ENCODE peak calls at places on chromosomes 13 and 19, in six cellular contexts. U is stomach, S is ovary, W is HepG2, T is suprapubic skin, Q is upper lobe of left lung. I is an unnamed sample.

GRCh38 chr19:9971341-9971897 is 35.1 kb upstream of the OLFM2 start:
- DNase-seq in U (no peak), S (no peak), W (no peak), T (no peak), Q (no peak), I (no peak)

GRCh38 chr13:107835339-107836018 is 379.9 kb downstream of the LIG4 start:
- DNase-seq in U (no peak), S (no peak), W (no peak), T (no peak), Q (no peak), I (no peak)

GRCh38 chr13:100954430-100955361 is 280.1 kb upstream of the TMTC4 start:
- DNase-seq in U (no peak), S (no peak), W (no peak), T (no peak), Q (no peak), I (no peak)

GRCh38 chr13:106625578-106625977 is 57.6 kb upstream of the ARGLU1 start:
- DNase-seq in U (no peak), S (no peak), W (no peak), T (no peak), Q (no peak), I (no peak)

GRCh38 chr19:55552620-55553019 is 7.3 kb upstream of the SBK3 start:
- DNase-seq in U (no peak), S (no peak), W (peak; percentile 43), T (no peak), Q (no peak), I (no peak)

GRCh38 chr19:10516064-10516385 is 1.2 kb downstream of the S1PR5 start:
- DNase-seq in U (no peak), S (no peak), W (no peak), T (no peak), Q (no peak), I (no peak)

GRCh38 chr13:106083620-106084350 is 451.7 kb downstream of the EFNB2 start:
- DNase-seq in U (peak; percentile 41), S (no peak), W (peak; percentile 6), T (no peak), Q (no peak), I (no peak)

GRCh38 chr13:43146400-43146799 is 123.0 kb downstream of the DNAJC15 start:
- DNase-seq in U (no peak), S (no peak), W (no peak), T (no peak), Q (no peak), I (no peak)

GRCh38 chr13:53013113-53013512 is 15.5 kb upstream of the OLFM4 start:
- DNase-seq in U (no peak), S (no peak), W (no peak), T (no peak), Q (no peak), I (no peak)

GRCh38 chr19:4455742-4456565 is 1.6 kb downstream of the UBXN6 start:
- DNase-seq in U (no peak), S (peak; percentile 92), W (peak; percentile 25), T (peak; percentile 71), Q (no peak), I (no peak)

GRCh38 chr13:73168993-73169401 is 110.2 kb downstream of the KLF5 start:
- DNase-seq in U (peak; percentile 29), S (no peak), W (no peak), T (no peak), Q (no peak), I (no peak)

GRCh38 chr19:8210660-8211101 is 1.5 kb downstream of the CERS4 start:
- DNase-seq in U (no peak), S (no peak), W (no peak), T (no peak), Q (no peak), I (no peak)

GRCh38 chr19:35271546-35271945 is 2.8 kb downstream of the USF2 start:
- DNase-seq in U (no peak), S (no peak), W (no peak), T (no peak), Q (no peak), I (no peak)

GRCh38 chr19:47098608-47099007 is 15.0 kb downstream of the ZC3H4 start:
- DNase-seq in U (no peak), S (no peak), W (no peak), T (no peak), Q (no peak), I (no peak)
- TF ChIP-seq EP300 in U (no peak), S (no peak), W (no peak), T (no peak), Q (no peak), I (no peak)

DNA sequence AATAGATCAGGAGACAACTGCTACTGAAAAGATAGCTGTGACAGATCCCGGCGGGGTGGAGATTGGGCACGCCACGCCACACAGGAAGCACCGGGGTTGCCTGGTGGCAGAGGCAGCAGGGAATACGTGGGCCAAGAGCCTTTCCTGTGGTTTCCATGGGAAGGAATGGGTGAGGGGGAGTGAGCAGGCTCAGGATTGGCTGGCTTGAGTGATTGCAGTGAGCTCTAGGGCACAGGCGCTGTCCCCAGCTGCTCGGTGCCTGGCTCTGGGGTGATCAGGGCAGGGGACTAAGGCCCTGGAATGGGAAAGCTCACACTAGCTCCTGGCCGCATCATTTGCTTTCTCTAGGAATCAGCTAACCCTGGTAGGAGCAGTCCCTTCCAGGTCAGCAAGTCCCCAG is 166.1 kb downstream of the USP12 start:
- DNase-seq in U (no peak), S (no peak), W (no peak), T (no peak), Q (no peak), I (no peak)
- H3K27ac ChIP-seq in U (no peak overlapping the region), S (no peak overlapping the region), W (no peak overlapping the region), T (no peak overlapping the region), Q (no peak overlapping the region), I (peak overlapping the region; percentile 79)

GRCh38 chr13:95915102-95915501 is 138.1 kb downstream of the UGGT2 start:
- DNase-seq in U (no peak), S (no peak), W (no peak), T (no peak), Q (no peak), I (no peak)
- TF ChIP-seq EP300 in U (no peak), S (no peak), W (no peak), T (no peak), Q (no peak), I (no peak)

GRCh38 chr13:110326263-110326904 is 19.3 kb downstream of the COL4A2 start:
- DNase-seq in U (no peak), S (no peak), W (no peak), T (no peak), Q (no peak), I (no peak)
- H3K27ac ChIP-seq in U (no peak overlapping the region), S (no peak overlapping the region), W (no peak overlapping the region), T (no peak overlapping the region), Q (peak overlapping the region; percentile 32), I (peak overlapping the region; percentile 79)

GRCh38 chr19:38545596-38545995 is 72.2 kb downstream of the MAP4K1 start:
- DNase-seq in U (no peak), S (no peak), W (no peak), T (no peak), Q (no peak), I (no peak)

GRCh38 chr19:38543286-38543806 is 74.4 kb downstream of the MAP4K1 start:
- DNase-seq in U (no peak), S (no peak), W (no peak), T (no peak), Q (no peak), I (no peak)

GRCh38 chr19:38542040-38542439 is 75.7 kb downstream of the MAP4K1 start:
- DNase-seq in U (no peak), S (no peak), W (no peak), T (no peak), Q (no peak), I (no peak)

GRCh38 chr19:38544569-38545315 is 73.0 kb downstream of the MAP4K1 start:
- DNase-seq in U (no peak), S (no peak), W (no peak), T (no peak), Q (no peak), I (no peak)

DNA sequence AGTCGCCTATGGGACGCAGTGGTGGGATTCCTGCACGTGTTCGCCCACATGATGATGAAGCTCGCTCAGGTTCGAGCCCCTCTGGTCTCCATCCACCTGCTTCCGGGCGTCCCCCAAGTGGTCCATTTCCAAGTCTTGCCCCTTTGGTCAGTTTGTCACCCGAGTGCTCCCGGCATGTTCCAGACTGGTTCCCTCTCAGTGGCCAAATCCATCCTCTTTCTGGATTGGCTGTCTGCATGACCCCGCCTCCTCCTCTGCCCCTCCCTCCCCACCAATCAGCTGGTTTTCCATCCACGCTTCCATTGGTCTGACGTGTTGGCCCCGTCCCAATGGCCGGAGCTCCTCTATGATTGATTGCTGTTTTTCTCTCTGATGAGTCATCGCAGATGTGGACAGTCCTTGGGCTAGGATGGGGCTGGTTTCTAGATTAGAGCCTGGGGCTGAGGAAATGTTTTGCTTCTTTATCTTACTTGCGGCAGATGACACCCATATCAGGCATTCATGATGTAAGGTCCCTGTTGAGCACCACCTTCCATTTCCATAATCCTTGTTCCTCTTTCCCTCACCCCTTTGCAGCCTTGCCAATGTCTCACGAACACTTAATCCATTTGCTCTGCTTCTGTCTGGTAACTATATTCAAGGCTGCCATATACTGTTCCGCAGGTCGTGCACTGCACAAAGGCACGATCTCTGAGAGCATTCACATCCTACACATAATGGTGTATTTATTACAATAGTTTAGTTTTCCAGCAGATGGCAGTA is 73.8 kb downstream of the MAP4K1 start:
- DNase-seq in U (peak; percentile 39), S (peak; percentile 69), W (peak; percentile 79), T (no peak), Q (no peak), I (no peak)
- TF ChIP-seq EP300 in U (no peak), S (no peak), W (no peak), T (no peak), Q (no peak), I (no peak)

GRCh38 chr13:95791084-95791722 is 114.3 kb downstream of the DNAJC3 start:
- DNase-seq in U (no peak), S (no peak), W (no peak), T (no peak), Q (no peak), I (no peak)

GRCh38 chr13:95784161-95784880 is 107.4 kb downstream of the DNAJC3 start:
- DNase-seq in U (no peak), S (no peak), W (peak; percentile 9), T (no peak), Q (no peak), I (no peak)

GRCh38 chr13:95784891-95785290 is 108.0 kb downstream of the DNAJC3 start:
- DNase-seq in U (no peak), S (no peak), W (no peak), T (no peak), Q (no peak), I (no peak)

GRCh38 chr13:95788100-95788463 is 111.1 kb downstream of the DNAJC3 start:
- DNase-seq in U (no peak), S (no peak), W (no peak), T (no peak), Q (no peak), I (no peak)

GRCh38 chr13:95787356-95788099 is 110.6 kb downstream of the DNAJC3 start:
- DNase-seq in U (no peak), S (no peak), W (no peak), T (no peak), Q (no peak), I (no peak)
- H3K27ac ChIP-seq in U (no peak overlapping the region), S (no peak overlapping the region), W (no peak overlapping the region), T (no peak overlapping the region), Q (no peak overlapping the region), I (no peak overlapping the region)

DNA sequence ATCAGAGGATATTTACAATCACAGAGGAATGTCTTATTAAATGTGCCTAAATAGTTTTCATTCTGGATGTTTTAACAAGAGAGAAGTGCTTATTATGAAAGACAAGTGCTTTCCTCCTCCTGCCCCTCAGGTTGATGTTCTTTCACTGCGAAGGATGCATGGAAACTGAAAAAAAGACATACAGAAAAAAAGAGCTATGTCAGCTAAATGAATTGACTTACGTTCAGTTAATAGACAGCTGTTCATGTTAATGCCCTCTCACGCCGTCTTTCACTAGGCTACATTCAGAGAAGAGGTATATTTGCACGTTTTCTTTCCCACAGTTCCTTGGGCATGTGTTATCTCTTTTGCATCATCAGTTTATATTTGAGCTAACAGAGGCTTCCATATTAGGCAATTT is 821.8 kb upstream of the PCDH9 start:
- DNase-seq in U (no peak), S (no peak), W (no peak), T (no peak), Q (no peak), I (no peak)
- TF ChIP-seq EP300 in U (no peak), S (no peak), W (no peak), T (no peak), Q (no peak), I (no peak)

I was measured in esophagus muscularis mucosa.